ENCODE peak calls at places on chromosomes 7 and 10, in seven cellular contexts. One of them, this sample, is unnamed. For H3K36me3, the result is how much of the 10 kb centered on the place peaks cover.

GRCh38 chr7:28408105-28408973 is 4.0 kb upstream of the CREB5 start:
- DNase-seq in K562: no peak
- DNase-seq in GM12878: no peak
- DNase-seq in H1: no peak
- DNase-seq in HCT116: no peak
- DNase-seq in HepG2: no peak
- DNase-seq in SK-N-SH: peak
- DNase-seq in this sample: no peak

GRCh38 chr7:3042861-3043489 is 692 bp downstream of the CARD11 start:
- DNase-seq in GM12878: no peak
- DNase-seq in K562: peak
- DNase-seq in H1: no peak
- DNase-seq in HepG2: no peak
- DNase-seq in SK-N-SH: no peak
- DNase-seq in HCT116: no peak
- DNase-seq in this sample: no peak

GRCh38 chr7:105014725-105015630 is 973 bp downstream of the KMT2E start:
- DNase-seq in HCT116: no peak
- DNase-seq in GM12878: no peak
- DNase-seq in H1: no peak
- DNase-seq in K562: peak
- DNase-seq in SK-N-SH: peak
- DNase-seq in HepG2: peak
- DNase-seq in this sample: peak

GRCh38 chr10:4081691-4082111 is 296.7 kb upstream of the KLF6 start:
- DNase-seq in GM12878: no peak
- DNase-seq in HepG2: no peak
- DNase-seq in K562: no peak
- DNase-seq in H1: no peak
- DNase-seq in HCT116: no peak
- DNase-seq in SK-N-SH: no peak
- DNase-seq in this sample: no peak

GRCh38 chr10:6343321-6344010 is 140.7 kb downstream of the PFKFB3 start:
- DNase-seq in GM12878: no peak
- DNase-seq in H1: no peak
- DNase-seq in SK-N-SH: no peak
- DNase-seq in HCT116: no peak
- DNase-seq in K562: no peak
- DNase-seq in HepG2: no peak
- DNase-seq in this sample: no peak

GRCh38 chr7:19713676-19714075 is 4.8 kb upstream of the POLR1F start:
- DNase-seq in SK-N-SH: peak
- DNase-seq in H1: no peak
- DNase-seq in HCT116: peak
- DNase-seq in HepG2: peak
- DNase-seq in K562: peak
- DNase-seq in GM12878: peak
- DNase-seq in this sample: peak

GRCh38 chr7:130141161-130141857 is 63.9 kb downstream of the TMEM209 start:
- DNase-seq in HepG2: no peak
- DNase-seq in H1: peak
- DNase-seq in SK-N-SH: peak
- DNase-seq in K562: peak
- DNase-seq in HCT116: no peak
- DNase-seq in GM12878: no peak
- DNase-seq in this sample: no peak

GRCh38 chr7:34158754-34159153 is 253.4 kb downstream of the BMPER start:
- DNase-seq in GM12878: no peak
- DNase-seq in H1: peak
- DNase-seq in HCT116: no peak
- DNase-seq in SK-N-SH: peak
- DNase-seq in K562: no peak
- DNase-seq in HepG2: peak
- DNase-seq in this sample: no peak

GRCh38 chr7:128166603-128167315 is 74.3 kb upstream of the LEP start:
- DNase-seq in H1: no peak
- DNase-seq in SK-N-SH: peak
- DNase-seq in HepG2: no peak
- DNase-seq in K562: no peak
- DNase-seq in HCT116: no peak
- DNase-seq in GM12878: no peak
- DNase-seq in this sample: no peak

GRCh38 chr10:22315455-22316285 is 518 bp upstream of the COMMD3 start:
- DNase-seq in H1: no peak
- DNase-seq in HepG2: no peak
- DNase-seq in K562: peak
- DNase-seq in SK-N-SH: peak
- DNase-seq in GM12878: no peak
- DNase-seq in HCT116: no peak
- DNase-seq in this sample: no peak

GRCh38 chr7:131111-132094 is 61.0 kb upstream of the FAM20C start:
- DNase-seq in HCT116: no peak
- DNase-seq in HepG2: no peak
- DNase-seq in SK-N-SH: no peak
- DNase-seq in H1: no peak
- DNase-seq in K562: no peak
- DNase-seq in GM12878: no peak
- DNase-seq in this sample: no peak

GRCh38 chr10:33820531-33820930 is 486.1 kb upstream of the NRP1 start:
- DNase-seq in GM12878: no peak
- DNase-seq in K562: no peak
- DNase-seq in HepG2: no peak
- DNase-seq in HCT116: no peak
- DNase-seq in H1: no peak
- DNase-seq in SK-N-SH: no peak
- DNase-seq in this sample: no peak

GRCh38 chr7:86848226-86848625 is 204.5 kb downstream of the GRM3 start:
- DNase-seq in HCT116: no peak
- DNase-seq in H1: no peak
- DNase-seq in K562: no peak
- DNase-seq in GM12878: no peak
- DNase-seq in HepG2: no peak
- DNase-seq in SK-N-SH: no peak
- DNase-seq in this sample: no peak

GRCh38 chr7:155581954-155582353 is 35.6 kb upstream of the CNPY1 start:
- DNase-seq in H1: no peak
- DNase-seq in GM12878: no peak
- DNase-seq in SK-N-SH: no peak
- DNase-seq in HCT116: no peak
- DNase-seq in K562: no peak
- DNase-seq in HepG2: no peak
- DNase-seq in this sample: no peak

GRCh38 chr7:16417958-16418357 is 3.4 kb downstream of the CRPPA start:
- DNase-seq in SK-N-SH: no peak
- DNase-seq in HCT116: no peak
- DNase-seq in HepG2: no peak
- DNase-seq in GM12878: no peak
- DNase-seq in K562: no peak
- DNase-seq in H1: no peak
- DNase-seq in this sample: no peak

GRCh38 chr10:4867520-4868356 is 41.7 kb downstream of the AKR1E2 start:
- DNase-seq in H1: no peak
- DNase-seq in SK-N-SH: no peak
- DNase-seq in HCT116: no peak
- DNase-seq in K562: peak
- DNase-seq in GM12878: no peak
- DNase-seq in HepG2: no peak
- DNase-seq in this sample: no peak

GRCh38 chr10:35191523-35191922 is 64.9 kb downstream of the CREM start:
- DNase-seq in HepG2: no peak
- DNase-seq in K562: peak
- DNase-seq in GM12878: no peak
- DNase-seq in H1: no peak
- DNase-seq in HCT116: no peak
- DNase-seq in SK-N-SH: no peak
- DNase-seq in this sample: no peak

GRCh38 chr10:70459771-70460490 is 18.4 kb upstream of the NODAL start:
- DNase-seq in GM12878: no peak
- DNase-seq in HCT116: no peak
- DNase-seq in HepG2: no peak
- DNase-seq in SK-N-SH: no peak
- DNase-seq in K562: no peak
- DNase-seq in H1: no peak
- DNase-seq in this sample: no peak

GRCh38 chr10:125871341-125871740 is 9.8 kb downstream of the DHX32 start:
- DNase-seq in GM12878: no peak
- DNase-seq in H1: no peak
- DNase-seq in HCT116: no peak
- DNase-seq in HepG2: no peak
- DNase-seq in SK-N-SH: no peak
- DNase-seq in K562: no peak
- DNase-seq in this sample: no peak

GRCh38 chr10:74924251-74924954 is 98.0 kb downstream of the KAT6B start:
- DNase-seq in H1: no peak
- DNase-seq in K562: no peak
- DNase-seq in SK-N-SH: no peak
- DNase-seq in GM12878: no peak
- DNase-seq in HepG2: no peak
- DNase-seq in HCT116: peak
- DNase-seq in this sample: peak

GRCh38 chr10:30115391-30116253 is 56.2 kb upstream of the JCAD start:
- DNase-seq in H1: no peak
- DNase-seq in GM12878: no peak
- DNase-seq in HepG2: no peak
- DNase-seq in SK-N-SH: no peak
- DNase-seq in K562: no peak
- DNase-seq in HCT116: no peak
- DNase-seq in this sample: no peak

GRCh38 chr10:43217563-43218205 is 49.2 kb downstream of the RASGEF1A start:
- DNase-seq in HCT116: no peak
- DNase-seq in GM12878: no peak
- DNase-seq in SK-N-SH: no peak
- DNase-seq in H1: no peak
- DNase-seq in K562: no peak
- DNase-seq in HepG2: no peak
- DNase-seq in this sample: no peak

GRCh38 chr10:113712755-113713154 is 33.0 kb downstream of the CASP7 start:
- DNase-seq in H1: peak
- DNase-seq in HCT116: no peak
- DNase-seq in SK-N-SH: no peak
- DNase-seq in HepG2: no peak
- DNase-seq in GM12878: no peak
- DNase-seq in K562: no peak
- DNase-seq in this sample: no peak

DNA sequence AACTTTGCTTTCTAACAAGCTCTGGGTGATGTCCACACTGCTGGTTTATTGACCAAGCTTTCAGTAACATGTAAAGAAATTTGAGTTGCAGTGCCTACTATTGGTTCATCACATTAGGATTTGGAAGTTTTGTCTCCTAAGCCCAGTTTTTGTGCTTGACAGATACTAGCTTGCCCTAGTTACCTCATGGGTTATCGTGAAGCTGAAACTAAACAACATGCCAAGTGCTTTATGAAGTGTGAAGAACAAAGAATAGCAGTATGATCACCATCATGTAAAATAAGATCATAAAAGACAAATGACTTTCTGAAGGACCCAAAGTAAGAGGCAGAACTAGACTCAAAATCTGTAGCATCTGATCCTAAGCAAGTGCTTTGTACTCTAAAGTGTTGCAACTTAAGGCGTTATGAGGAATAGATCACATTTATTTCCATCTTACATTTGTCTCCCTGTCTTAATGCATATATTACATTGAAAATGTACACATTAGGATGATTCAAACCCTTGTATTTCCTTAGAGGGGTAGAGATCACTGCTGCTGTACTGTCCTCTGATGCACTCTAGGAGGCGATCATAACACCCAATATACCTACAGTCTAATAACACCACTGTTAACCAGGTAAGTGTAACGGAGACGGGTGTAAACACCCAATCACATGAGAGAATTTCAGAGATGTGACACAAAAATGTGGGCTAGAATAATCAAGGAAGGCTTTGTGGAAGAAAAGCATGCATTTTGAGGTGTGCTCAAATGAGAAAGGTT is 71.3 kb downstream of the NRCAM start:
- DNase-seq in H1: no peak
- DNase-seq in SK-N-SH: no peak
- DNase-seq in GM12878: no peak
- DNase-seq in K562: no peak
- DNase-seq in HCT116: no peak
- DNase-seq in HepG2: no peak
- DNase-seq in this sample: no peak
- TF ChIP-seq SIN3A in H1: no peak
- TF ChIP-seq SIN3A in SK-N-SH: no peak
- TF ChIP-seq SIN3A in GM12878: no peak
- TF ChIP-seq SIN3A in K562: no peak
- TF ChIP-seq SIN3A in HCT116: no peak
- TF ChIP-seq SIN3A in HepG2: no peak
- TF ChIP-seq SIN3A in this sample: no peak

GRCh38 chr10:48792121-48792520 is 107.4 kb downstream of the WDFY4 start:
- DNase-seq in GM12878: no peak
- DNase-seq in K562: no peak
- DNase-seq in SK-N-SH: no peak
- DNase-seq in H1: no peak
- DNase-seq in HCT116: no peak
- DNase-seq in HepG2: no peak
- DNase-seq in this sample: no peak
- H3K36me3 ChIP-seq in GM12878: under half
- H3K36me3 ChIP-seq in K562: under half
- H3K36me3 ChIP-seq in SK-N-SH: under half
- H3K36me3 ChIP-seq in H1: under half
- H3K36me3 ChIP-seq in HCT116: under half
- H3K36me3 ChIP-seq in HepG2: under half
- H3K36me3 ChIP-seq in this sample: under half

GRCh38 chr10:100265821-100266485 is 1.5 kb downstream of the CWF19L1 start:
- DNase-seq in HepG2: no peak
- DNase-seq in SK-N-SH: no peak
- DNase-seq in GM12878: no peak
- DNase-seq in K562: no peak
- DNase-seq in H1: no peak
- DNase-seq in HCT116: no peak
- DNase-seq in this sample: no peak
- H3K4me3 ChIP-seq in HepG2: peak
- H3K4me3 ChIP-seq in SK-N-SH: peak
- H3K4me3 ChIP-seq in GM12878: peak
- H3K4me3 ChIP-seq in K562: peak
- H3K4me3 ChIP-seq in H1: no peak
- H3K4me3 ChIP-seq in HCT116: peak
- H3K4me3 ChIP-seq in this sample: peak

GRCh38 chr7:30630986-30631385 is 36.3 kb downstream of the GARS1 start:
- DNase-seq in H1: no peak
- DNase-seq in GM12878: no peak
- DNase-seq in HepG2: no peak
- DNase-seq in HCT116: no peak
- DNase-seq in SK-N-SH: no peak
- DNase-seq in K562: no peak
- DNase-seq in this sample: no peak

GRCh38 chr7:30633223-30633622 is 38.5 kb downstream of the GARS1 start:
- DNase-seq in K562: no peak
- DNase-seq in HCT116: no peak
- DNase-seq in GM12878: no peak
- DNase-seq in H1: no peak
- DNase-seq in SK-N-SH: no peak
- DNase-seq in HepG2: no peak
- DNase-seq in this sample: no peak

GRCh38 chr7:30635798-30636197 is 41.1 kb downstream of the GARS1 start:
- DNase-seq in HCT116: no peak
- DNase-seq in K562: no peak
- DNase-seq in HepG2: no peak
- DNase-seq in H1: no peak
- DNase-seq in SK-N-SH: no peak
- DNase-seq in GM12878: no peak
- DNase-seq in this sample: no peak

GRCh38 chr7:30634634-30635201 is 40.0 kb downstream of the GARS1 start:
- DNase-seq in SK-N-SH: no peak
- DNase-seq in GM12878: no peak
- DNase-seq in K562: no peak
- DNase-seq in H1: no peak
- DNase-seq in HCT116: no peak
- DNase-seq in HepG2: no peak
- DNase-seq in this sample: no peak

GRCh38 chr7:30634193-30634626 is 39.5 kb downstream of the GARS1 start:
- DNase-seq in HepG2: peak
- DNase-seq in GM12878: no peak
- DNase-seq in K562: no peak
- DNase-seq in H1: no peak
- DNase-seq in HCT116: no peak
- DNase-seq in SK-N-SH: no peak
- DNase-seq in this sample: no peak
- TF ChIP-seq SIN3A in HepG2: no peak
- TF ChIP-seq SIN3A in GM12878: no peak
- TF ChIP-seq SIN3A in K562: no peak
- TF ChIP-seq SIN3A in H1: no peak
- TF ChIP-seq SIN3A in HCT116: no peak
- TF ChIP-seq SIN3A in SK-N-SH: no peak
- TF ChIP-seq SIN3A in this sample: no peak